ENCODE peak calls at places on chromosome 6, in ten cellular contexts. E, J, K, W, R, T, Z, L, S and D are unnamed samples.

GRCh38 chr6:37251211-37251610 is 6.4 kb upstream of the TBC1D22B start:
- DNase-seq in E (peak; percentile 50), J (no peak), K (peak; percentile 42), W (no peak), R (no peak), T (no peak), Z (no peak), L (peak; percentile 68), S (no peak), D (no peak)

GRCh38 chr6:80227545-80227944 is 121.1 kb downstream of the BCKDHB start:
- DNase-seq in E (no peak), J (no peak), K (no peak), W (no peak), R (no peak), T (no peak), Z (no peak), L (no peak), S (no peak), D (no peak)

GRCh38 chr6:98579941-98580340 is 254.4 kb upstream of the POU3F2 start:
- DNase-seq in E (peak; percentile 41), J (no peak), K (peak; percentile 1), W (no peak), R (no peak), T (no peak), Z (no peak), L (no peak), S (no peak), D (no peak)

GRCh38 chr6:34044945-34045595 is 100.8 kb downstream of the GRM4 start:
- DNase-seq in E (no peak), J (no peak), K (no peak), W (no peak), R (no peak), T (no peak), Z (no peak), L (no peak), S (no peak), D (no peak)

GRCh38 chr6:63066053-63066704 is 145.1 kb upstream of the FKBP1C start:
- DNase-seq in E (no peak), J (peak; percentile 50), K (no peak), W (peak; percentile 10), R (peak; percentile 30), T (no peak), Z (no peak), L (no peak), S (no peak), D (no peak)

GRCh38 chr6:21437583-21437982 is 156.0 kb upstream of the SOX4 start:
- DNase-seq in E (peak; percentile 29), J (peak; percentile 20), K (no peak), W (no peak), R (no peak), T (no peak), Z (no peak), L (no peak), S (no peak), D (no peak)

GRCh38 chr6:137097526-137097925 is 52.8 kb upstream of the IL20RA start:
- DNase-seq in E (no peak), J (no peak), K (no peak), W (no peak), R (no peak), T (no peak), Z (no peak), L (no peak), S (no peak), D (no peak)

GRCh38 chr6:7912736-7913517 is 2.3 kb upstream of the TXNDC5 start:
- DNase-seq in E (no peak), J (no peak), K (no peak), W (no peak), R (no peak), T (no peak), Z (no peak), L (no peak), S (no peak), D (peak; percentile 77)